ENCODE peak calls at places on chromosomes 2 and 18, in ten cellular contexts. N is progenitor cell of endocrine pancreas; A is GM12865; V is upper lobe of right lung; E is endothelial cell; Z is lung; Q is transverse colon; U is neural progenitor cell; T is stimulated activated effector memory CD8-positive, alpha-beta T cell treated with anti-CD3 and anti-CD28 coated beads, Interleukin-12 subunit alpha, Interleukin-12 subunit beta, amount 100 ng/mL, for 72 hours; O is AG08395. X is an unnamed sample.
A peak's percentile ranks its signal among the peaks of the same experiment; 100 is the strongest.

GRCh38 chr18:45050712-45051639 is 370.3 kb downstream of the SETBP1 start:
- DNase-seq in N (no peak), A (no peak), V (no peak), E (no peak), Z (no peak), Q (no peak), U (no peak), T (no peak), O (peak; percentile 75), X (no peak)

GRCh38 chr2:99337931-99338580 is 867 bp downstream of the EIF5B start:
- DNase-seq in N (no peak), A (peak; percentile 59), V (no peak), E (no peak), Z (no peak), Q (no peak), U (peak; percentile 8), T (no peak), O (no peak), X (no peak)

GRCh38 chr2:224442092-224442999 is 40.4 kb upstream of the FAM124B start:
- DNase-seq in N (no peak), A (peak; percentile 31), V (peak; percentile 64), E (no peak), Z (no peak), Q (peak; percentile 14), U (no peak), T (no peak), O (peak; percentile 24), X (peak; percentile 57)

GRCh38 chr2:200615247-200615646 is 29.4 kb downstream of the AOX1 start:
- DNase-seq in N (no peak), A (peak; percentile 28), V (no peak), E (no peak), Z (no peak), Q (no peak), U (no peak), T (no peak), O (peak; percentile 76), X (no peak)

GRCh38 chr2:120403676-120404075 is 57.7 kb downstream of the INHBB start:
- DNase-seq in N (no peak), A (no peak), V (no peak), E (no peak), Z (no peak), Q (no peak), U (no peak), T (no peak), O (no peak), X (no peak)

GRCh38 chr2:239267411-239267941 is 133.3 kb downstream of the HDAC4 start:
- DNase-seq in N (no peak), A (peak; percentile 90), V (peak; percentile 87), E (no peak), Z (peak; percentile 84), Q (peak; percentile 89), U (peak; percentile 55), T (peak; percentile 92), O (peak; percentile 79), X (peak; percentile 96)

GRCh38 chr2:64838817-64839216 is 150.4 kb upstream of the SLC1A4 start:
- DNase-seq in N (no peak), A (no peak), V (peak; percentile 71), E (no peak), Z (no peak), Q (peak; percentile 60), U (no peak), T (no peak), O (peak; percentile 93), X (no peak)

GRCh38 chr2:134482766-134483340 is 229.0 kb downstream of the MGAT5 start:
- DNase-seq in N (no peak), A (no peak), V (no peak), E (no peak), Z (no peak), Q (no peak), U (no peak), T (no peak), O (no peak), X (no peak)

GRCh38 chr2:71530246-71530986 is 77.1 kb downstream of the DYSF start:
- DNase-seq in N (no peak), A (peak; percentile 47), V (peak; percentile 34), E (peak; percentile 48), Z (no peak), Q (no peak), U (peak; percentile 74), T (no peak), O (peak; percentile 67), X (no peak)